ENCODE peak calls at places on chromosome 13, in four cellular contexts. N is neural progenitor cell, E is spleen, F is aorta. A is an unnamed sample.
A peak's percentile ranks its signal among the peaks of the same experiment; 100 is the strongest.

GRCh38 chr13:97853550-97853949 is 99.9 kb upstream of the IPO5 start:
- DNase-seq in N (no peak), E (no peak), F (no peak), A (no peak)

GRCh38 chr13:113647351-113648217 is 10.4 kb downstream of the ATP4B start:
- DNase-seq in N (no peak), E (peak; percentile 88), F (peak; percentile 96), A (peak; percentile 89)

GRCh38 chr13:51663980-51664957 is 80.0 kb downstream of the WDFY2 start:
- DNase-seq in N (no peak), E (no peak), F (no peak), A (no peak)

GRCh38 chr13:97276862-97277269 is 54.7 kb downstream of the MBNL2 start:
- DNase-seq in N (no peak), E (no peak), F (no peak), A (no peak)

GRCh38 chr13:42781362-42781761 is at the start of gene FAM216B:
- DNase-seq in N (no peak), E (no peak), F (no peak), A (no peak)

GRCh38 chr13:111022886-111023285 is 92.2 kb upstream of the ARHGEF7 start:
- DNase-seq in N (no peak), E (no peak), F (no peak), A (no peak)

GRCh38 chr13:100381595-100382224 is 206.9 kb downstream of the GGACT start:
- DNase-seq in N (no peak), E (no peak), F (no peak), A (no peak)

GRCh38 chr13:49533586-49534269 is 38.0 kb downstream of the PHF11 start:
- DNase-seq in N (no peak), E (no peak), F (no peak), A (no peak)

GRCh38 chr13:106212436-106213010 is 322.9 kb downstream of the EFNB2 start:
- DNase-seq in N (no peak), E (no peak), F (no peak), A (no peak)

DNA sequence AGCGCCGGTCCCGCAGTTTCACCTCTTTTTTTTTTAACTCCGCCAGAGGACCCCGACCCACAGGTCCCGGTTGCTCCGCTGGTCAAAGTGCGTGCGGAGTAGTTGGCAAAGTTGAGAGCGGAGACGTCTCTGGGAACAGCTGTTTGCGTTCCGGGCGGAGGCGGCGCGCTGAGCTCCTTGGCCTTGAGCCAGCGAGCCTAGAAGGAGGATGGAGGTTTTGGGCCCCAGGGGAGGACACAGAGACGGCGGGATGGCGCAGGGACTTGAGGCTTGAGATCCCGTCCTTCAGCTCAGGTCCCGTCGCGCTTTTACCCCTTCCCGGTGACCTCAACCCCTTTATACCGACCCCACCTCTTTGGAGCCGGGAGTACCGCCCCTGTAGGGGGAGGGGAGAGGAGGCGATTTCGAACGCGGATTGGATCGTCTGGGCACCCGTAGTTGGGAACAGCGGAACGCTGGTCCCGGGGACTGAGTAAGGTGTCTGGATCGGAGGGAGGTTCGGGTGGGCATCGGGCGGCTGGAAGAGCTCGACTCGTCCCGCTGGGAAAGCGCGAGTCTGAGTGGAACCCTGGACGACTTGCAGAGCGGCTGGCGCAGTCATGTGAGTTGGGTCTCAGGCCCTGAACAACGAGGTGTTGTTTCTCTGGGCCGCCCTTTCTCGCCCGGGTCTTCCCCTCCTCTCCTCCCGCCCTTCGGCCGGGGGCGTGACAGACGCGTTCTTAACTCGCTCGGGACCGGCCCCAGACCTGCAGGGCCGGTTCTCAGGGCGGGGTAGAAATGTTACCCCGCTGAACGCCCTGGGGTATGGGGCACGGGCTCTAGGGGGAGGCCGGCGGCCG is at the start of gene WBP4:
- DNase-seq in N (peak; percentile 97), E (peak; percentile 98), F (peak; percentile 98), A (peak; percentile 94)
- H3K4me1 ChIP-seq in N (peaks cover 14% of the 10 kb centered on the region), E (peaks cover 74% of the 10 kb centered on the region), F (peaks cover 7% of the 10 kb centered on the region), A (peaks cover 94% of the 10 kb centered on the region)

GRCh38 chr13:78598933-78599332 is 4.4 kb downstream of the POU4F1 start:
- DNase-seq in N (no peak), E (no peak), F (no peak), A (no peak)

GRCh38 chr13:78599911-78600310 is 3.4 kb downstream of the POU4F1 start:
- DNase-seq in N (no peak), E (no peak), F (no peak), A (no peak)

GRCh38 chr13:78600317-78600899 is 2.9 kb downstream of the POU4F1 start:
- DNase-seq in N (peak; percentile 31), E (no peak), F (no peak), A (no peak)

GRCh38 chr13:78596701-78597550 is 6.4 kb downstream of the POU4F1 start:
- DNase-seq in N (peak; percentile 61), E (no peak), F (peak; percentile 71), A (no peak)

GRCh38 chr13:78598382-78598781 is 5.0 kb downstream of the POU4F1 start:
- DNase-seq in N (peak; percentile 5), E (no peak), F (no peak), A (no peak)
- H3K27me3 ChIP-seq in N (peaks cover 98% of the 10 kb centered on the region), E (peaks cover 97% of the 10 kb centered on the region), F (no peaks in the 10 kb centered on the region), A (peaks cover 97% of the 10 kb centered on the region)

GRCh38 chr13:27122036-27122435 is 49.6 kb downstream of the USP12 start:
- DNase-seq in N (no peak), E (no peak), F (no peak), A (no peak)
- H3K9me3 ChIP-seq in N (no peaks in the 10 kb centered on the region), E (peaks cover 18% of the 10 kb centered on the region), F (no peaks in the 10 kb centered on the region), A (no peaks in the 10 kb centered on the region)

GRCh38 chr13:40208517-40208916 is 457.9 kb downstream of the FOXO1 start:
- DNase-seq in N (no peak), E (no peak), F (no peak), A (no peak)

GRCh38 chr13:40204246-40204645 is 462.2 kb downstream of the FOXO1 start:
- DNase-seq in N (no peak), E (no peak), F (no peak), A (no peak)

GRCh38 chr13:40207110-40207478 is 459.3 kb downstream of the FOXO1 start:
- DNase-seq in N (no peak), E (no peak), F (no peak), A (no peak)

GRCh38 chr13:40205771-40206240 is 460.6 kb downstream of the FOXO1 start:
- DNase-seq in N (no peak), E (no peak), F (no peak), A (no peak)

GRCh38 chr13:40206241-40207109 is 460.0 kb downstream of the FOXO1 start:
- DNase-seq in N (no peak), E (no peak), F (no peak), A (no peak)
- H3K4me1 ChIP-seq in N (no peaks in the 10 kb centered on the region), E (peaks cover 23% of the 10 kb centered on the region), F (no peaks in the 10 kb centered on the region), A (peaks cover 9% of the 10 kb centered on the region)

A was measured in left ventricle myocardium inferior.